ENCODE peak calls at places on chromosomes 13 and 19, in five cellular contexts. Q is tibial nerve, N is lower lobe of right lung, P is fibroblast of lung, X is ascending aorta. T is an unnamed sample.

GRCh38 chr13:33089311-33089710 is 73.1 kb downstream of the KL start:
- DNase-seq in Q (no peak), N (no peak), P (no peak), X (no peak), T (no peak)

GRCh38 chr19:45659096-45659729 is 8.8 kb upstream of the GIPR start:
- DNase-seq in Q (no peak), N (no peak), P (no peak), X (no peak), T (no peak)

GRCh38 chr13:19089315-19089714 is 92.3 kb downstream of the TUBA3C start:
- DNase-seq in Q (no peak), N (no peak), P (no peak), X (no peak), T (no peak)

GRCh38 chr13:44879452-44880058 is 109.7 kb downstream of the NUFIP1 start:
- DNase-seq in Q (no peak), N (no peak), P (peak; percentile 60), X (no peak), T (no peak)

GRCh38 chr19:35557539-35558399 is 5.7 kb downstream of the ATP4A start:
- DNase-seq in Q (no peak), N (peak; percentile 79), P (peak; percentile 37), X (no peak), T (peak; percentile 55)

GRCh38 chr19:38735257-38735686 is 9.0 kb downstream of the CAPN12 start:
- DNase-seq in Q (no peak), N (peak; percentile 59), P (no peak), X (no peak), T (peak; percentile 50)

GRCh38 chr19:39919976-39920375 is 14.5 kb downstream of the FCGBP start:
- DNase-seq in Q (no peak), N (no peak), P (no peak), X (no peak), T (no peak)

GRCh38 chr19:3378352-3379146 is 12.2 kb downstream of the NFIC start:
- DNase-seq in Q (no peak), N (no peak), P (no peak), X (no peak), T (no peak)

GRCh38 chr13:103006706-103007426 is 59.4 kb downstream of the SLC10A2 start:
- DNase-seq in Q (no peak), N (no peak), P (no peak), X (no peak), T (no peak)

GRCh38 chr13:90105881-90106496 is 1241.5 kb upstream of the MIR17HG start:
- DNase-seq in Q (no peak), N (no peak), P (peak; percentile 84), X (no peak), T (no peak)

GRCh38 chr13:93857126-93857525 is 622.4 kb downstream of the DCT start:
- DNase-seq in Q (no peak), N (no peak), P (peak; percentile 47), X (no peak), T (no peak)

GRCh38 chr19:55080121-55080914 is 4.6 kb downstream of the EPS8L1 start:
- DNase-seq in Q (no peak), N (peak; percentile 87), P (peak; percentile 47), X (no peak), T (peak; percentile 72)

GRCh38 chr19:32464279-32464678 is 58.7 kb downstream of the DPY19L3 start:
- DNase-seq in Q (no peak), N (no peak), P (no peak), X (no peak), T (no peak)

GRCh38 chr19:55062735-55063491 is at the start of gene RDH13:
- DNase-seq in Q (peak; percentile 95), N (peak; percentile 98), P (peak; percentile 87), X (peak; percentile 78), T (peak; percentile 99)

GRCh38 chr13:76762731-76763130 is 123.5 kb downstream of the KCTD12 start:
- DNase-seq in Q (no peak), N (no peak), P (no peak), X (no peak), T (no peak)

GRCh38 chr19:48673436-48674100 is 751 bp upstream of the NTN5 start:
- DNase-seq in Q (no peak), N (no peak), P (no peak), X (no peak), T (no peak)

GRCh38 chr13:50788551-50788950 is 54.9 kb downstream of the DLEU7 start:
- DNase-seq in Q (no peak), N (no peak), P (no peak), X (no peak), T (no peak)

GRCh38 chr13:80562423-80562822 is 221.5 kb upstream of the SPRY2 start:
- DNase-seq in Q (no peak), N (no peak), P (no peak), X (no peak), T (no peak)

GRCh38 chr19:29014857-29015436 is 198.0 kb downstream of the UQCRFS1 start:
- DNase-seq in Q (no peak), N (no peak), P (no peak), X (no peak), T (no peak)

GRCh38 chr13:113458218-113459065 is 5.2 kb upstream of the ADPRHL1 start:
- DNase-seq in Q (no peak), N (no peak), P (peak; percentile 42), X (no peak), T (no peak)

GRCh38 chr19:29188289-29188688 is 24.7 kb downstream of the UQCRFS1 start:
- DNase-seq in Q (no peak), N (no peak), P (no peak), X (no peak), T (no peak)

GRCh38 chr19:5035105-5035761 is 66.3 kb downstream of the KDM4B start:
- DNase-seq in Q (no peak), N (no peak), P (no peak), X (no peak), T (no peak)

GRCh38 chr19:10962863-10963262 is 2.0 kb downstream of the SMARCA4 start:
- DNase-seq in Q (no peak), N (no peak), P (no peak), X (no peak), T (no peak)

GRCh38 chr19:2613507-2614295 is 88.8 kb downstream of the GNG7 start:
- DNase-seq in Q (no peak), N (peak; percentile 68), P (peak; percentile 23), X (no peak), T (peak; percentile 61)

GRCh38 chr13:78137404-78138142 is 218.9 kb upstream of the EDNRB start:
- DNase-seq in Q (no peak), N (no peak), P (peak; percentile 59), X (no peak), T (no peak)

GRCh38 chr13:26220575-26220974 is 1.5 kb downstream of the RNF6 start:
- DNase-seq in Q (no peak), N (no peak), P (peak; percentile 71), X (no peak), T (no peak)

GRCh38 chr19:49114630-49115363 is 627 bp downstream of the LIN7B start:
- DNase-seq in Q (no peak), N (peak; percentile 77), P (peak; percentile 55), X (no peak), T (peak; percentile 19)

GRCh38 chr19:11445141-11445540 is 9.7 kb downstream of the PRKCSH start:
- DNase-seq in Q (no peak), N (no peak), P (no peak), X (no peak), T (no peak)

GRCh38 chr19:56253737-56254136 is 18.8 kb upstream of the EDDM13 start:
- DNase-seq in Q (no peak), N (no peak), P (peak; percentile 51), X (no peak), T (no peak)

GRCh38 chr13:73303858-73304257 is 245.1 kb downstream of the KLF5 start:
- DNase-seq in Q (no peak), N (no peak), P (peak; percentile 74), X (no peak), T (no peak)

GRCh38 chr19:47794526-47794925 is 9.8 kb downstream of the TPRX1 start:
- DNase-seq in Q (no peak), N (no peak), P (no peak), X (no peak), T (no peak)

GRCh38 chr13:37340911-37341670 is 235.6 kb upstream of the CSNK1A1L start:
- DNase-seq in Q (no peak), N (no peak), P (no peak), X (no peak), T (no peak)

GRCh38 chr19:57302727-57303401 is 17.4 kb upstream of the ZNF543 start:
- DNase-seq in Q (no peak), N (no peak), P (peak; percentile 73), X (no peak), T (no peak)

GRCh38 chr19:48090281-48090802 is 20.3 kb downstream of the PLA2G4C start:
- DNase-seq in Q (no peak), N (no peak), P (no peak), X (no peak), T (no peak)

GRCh38 chr13:97539651-97540230 is 105.8 kb downstream of the RAP2A start:
- DNase-seq in Q (no peak), N (no peak), P (peak; percentile 56), X (no peak), T (no peak)

GRCh38 chr13:74299688-74300087 is 165.5 kb upstream of the KLF12 start:
- DNase-seq in Q (no peak), N (no peak), P (no peak), X (no peak), T (no peak)

GRCh38 chr13:69857188-69857821 is 250.3 kb upstream of the ATXN8OS start:
- DNase-seq in Q (no peak), N (no peak), P (peak; percentile 22), X (no peak), T (no peak)
- TF ChIP-seq CTCF in Q (peak; percentile 47), N (peak; percentile 58), P (peak; percentile 6), X (no peak), T (peak; percentile 28)

GRCh38 chr13:75705908-75706307 is 69.8 kb downstream of the LMO7 start:
- DNase-seq in Q (no peak), N (no peak), P (no peak), X (no peak), T (no peak)
- H3K4me3 ChIP-seq in Q (no peak overlapping the region), N (no peak overlapping the region), P (no peak overlapping the region), X (no peak overlapping the region), T (no peak overlapping the region)

GRCh38 chr13:105139380-105140285 is 1395.8 kb downstream of the EFNB2 start:
- DNase-seq in Q (no peak), N (peak; percentile 72), P (peak; percentile 6), X (no peak), T (peak; percentile 53)
- TF ChIP-seq CTCF in Q (no peak), N (peak; percentile 45), P (peak; percentile 71), X (peak; percentile 32), T (no peak)

DNA sequence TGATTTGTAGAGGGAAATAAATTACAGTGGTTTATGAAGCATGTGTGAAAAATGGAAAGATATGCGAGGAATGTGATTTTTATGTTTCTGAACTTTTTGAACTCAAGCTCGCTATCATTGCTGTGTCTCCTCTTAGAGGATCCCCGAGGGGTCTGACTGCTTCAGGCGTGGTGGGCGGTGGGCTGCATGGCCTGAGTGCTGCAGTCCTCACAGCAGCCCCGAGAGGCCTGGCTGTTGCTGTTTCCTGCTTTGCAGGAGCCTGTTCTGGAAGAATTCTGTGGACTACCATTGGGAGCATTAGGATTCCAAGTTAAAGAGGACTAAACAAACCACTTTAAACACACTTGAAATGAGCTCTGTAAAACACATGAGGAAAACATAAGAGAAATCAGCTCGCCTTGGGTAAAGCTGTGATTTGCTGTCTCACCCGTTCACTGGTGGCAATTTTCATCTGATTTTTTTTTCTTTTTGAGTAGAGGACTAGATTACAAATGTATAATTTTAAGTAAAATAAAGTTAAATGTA is 95.9 kb downstream of the ARHGEF7 start:
- DNase-seq in Q (no peak), N (no peak), P (no peak), X (no peak), T (no peak)
- H3K4me3 ChIP-seq in Q (peak overlapping the region; percentile 0), N (peak overlapping the region; percentile 9), P (no peak overlapping the region), X (peak overlapping the region; percentile 32), T (no peak overlapping the region)

GRCh38 chr19:34348899-34349487 is 16.0 kb upstream of the GPI start:
- DNase-seq in Q (no peak), N (no peak), P (no peak), X (no peak), T (no peak)
- TF ChIP-seq CTCF in Q (no peak), N (no peak), P (no peak), X (no peak), T (no peak)

T was measured in CD8-positive, alpha-beta T cell.